ENCODE peak calls at places on chromosomes 16 and 17, in seven cellular contexts. K is psoas muscle, O is transverse colon, R is pancreas, C is stomach, I is aorta, M is Karpas-422. U is an unnamed sample.

GRCh38 chr16:57045694-57046381 is 46.5 kb upstream of the CPNE2 start:
- DNase-seq in K (peak; percentile 82), O (peak; percentile 57), R (peak; percentile 36), C (peak; percentile 32), I (peak; percentile 84), M (peak; percentile 91), U (peak; percentile 76)

GRCh38 chr16:637081-638018 is 1.2 kb upstream of the METTL26 start:
- DNase-seq in K (peak; percentile 96), O (peak; percentile 92), R (peak; percentile 89), C (peak; percentile 92), I (peak; percentile 93), M (no peak), U (peak; percentile 94)

GRCh38 chr17:58319181-58320162 is 9.1 kb downstream of the TSPOAP1 start:
- DNase-seq in K (peak; percentile 48), O (no peak), R (no peak), C (no peak), I (peak; percentile 24), M (no peak), U (no peak)

GRCh38 chr17:70478883-70479282 is 309.6 kb downstream of the KCNJ2 start:
- DNase-seq in K (peak; percentile 26), O (no peak), R (no peak), C (no peak), I (no peak), M (no peak), U (no peak)

GRCh38 chr17:61411114-61411943 is 11.7 kb downstream of the TBX2 start:
- DNase-seq in K (peak; percentile 67), O (peak; percentile 60), R (peak; percentile 29), C (peak; percentile 51), I (peak; percentile 77), M (no peak), U (peak; percentile 83)

GRCh38 chr17:17017343-17018014 is 24.8 kb upstream of the MPRIP start:
- DNase-seq in K (peak; percentile 32), O (no peak), R (no peak), C (no peak), I (no peak), M (no peak), U (no peak)

GRCh38 chr17:7047566-7047965 is 3.7 kb upstream of the SLC16A11 start:
- DNase-seq in K (no peak), O (no peak), R (no peak), C (no peak), I (no peak), M (no peak), U (no peak)

GRCh38 chr17:82920150-82920549 is 80.3 kb upstream of the ZNF750 start:
- DNase-seq in K (no peak), O (no peak), R (no peak), C (no peak), I (peak; percentile 14), M (no peak), U (no peak)

GRCh38 chr17:39027037-39027436 is 59.8 kb upstream of the FBXO47 start:
- DNase-seq in K (peak; percentile 91), O (peak; percentile 75), R (peak; percentile 84), C (peak; percentile 76), I (peak; percentile 68), M (no peak), U (peak; percentile 56)

GRCh38 chr17:260031-260791 is 78.8 kb upstream of the DOC2B start:
- DNase-seq in K (no peak), O (no peak), R (no peak), C (peak; percentile 19), I (no peak), M (no peak), U (no peak)

DNA sequence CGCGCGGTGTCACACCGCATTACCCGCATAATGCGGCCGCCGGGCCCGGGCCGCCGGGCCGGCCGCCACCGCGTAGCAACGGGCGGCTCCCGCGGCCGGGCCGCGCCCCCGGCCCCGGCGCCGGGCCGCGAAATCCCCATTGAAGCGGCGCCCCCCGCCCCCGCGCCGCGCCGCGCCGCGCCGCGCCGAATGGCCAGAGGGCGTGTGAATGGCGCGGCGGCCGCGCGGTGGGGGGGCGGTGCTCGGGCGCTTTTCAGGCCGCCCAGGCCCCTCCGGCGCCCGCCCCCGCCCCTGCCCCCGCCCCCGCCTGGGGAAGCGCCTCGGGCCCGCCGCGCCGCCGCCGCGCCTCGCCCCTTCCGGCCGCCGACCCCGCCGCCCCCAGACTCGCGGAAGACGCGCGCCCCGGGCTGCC is 46.9 kb downstream of the WNT3 start:
- DNase-seq in K (no peak), O (peak; percentile 37), R (no peak), C (peak; percentile 26), I (no peak), M (peak; percentile 70), U (peak; percentile 46)
- H3K27me3 ChIP-seq in K (no peaks in the 10 kb centered on the region), O (peaks cover 37% of the 10 kb centered on the region), R (no peaks in the 10 kb centered on the region), C (peaks cover 66% of the 10 kb centered on the region), I (no peaks in the 10 kb centered on the region), M (no peaks in the 10 kb centered on the region), U (no peaks in the 10 kb centered on the region)

GRCh38 chr17:68035523-68036303 is at the start of gene KPNA2:
- DNase-seq in K (peak; percentile 96), O (peak; percentile 94), R (peak; percentile 94), C (peak; percentile 90), I (peak; percentile 96), M (peak; percentile 99), U (peak; percentile 98)

GRCh38 chr17:68036304-68037147 is 991 bp downstream of the KPNA2 start:
- DNase-seq in K (no peak), O (no peak), R (no peak), C (no peak), I (no peak), M (no peak), U (no peak)

GRCh38 chr17:68034452-68034776 is 1.1 kb upstream of the KPNA2 start:
- DNase-seq in K (no peak), O (no peak), R (no peak), C (no peak), I (no peak), M (no peak), U (no peak)

GRCh38 chr17:68033636-68034451 is 1.7 kb upstream of the KPNA2 start:
- DNase-seq in K (no peak), O (no peak), R (no peak), C (no peak), I (no peak), M (no peak), U (peak; percentile 72)

DNA sequence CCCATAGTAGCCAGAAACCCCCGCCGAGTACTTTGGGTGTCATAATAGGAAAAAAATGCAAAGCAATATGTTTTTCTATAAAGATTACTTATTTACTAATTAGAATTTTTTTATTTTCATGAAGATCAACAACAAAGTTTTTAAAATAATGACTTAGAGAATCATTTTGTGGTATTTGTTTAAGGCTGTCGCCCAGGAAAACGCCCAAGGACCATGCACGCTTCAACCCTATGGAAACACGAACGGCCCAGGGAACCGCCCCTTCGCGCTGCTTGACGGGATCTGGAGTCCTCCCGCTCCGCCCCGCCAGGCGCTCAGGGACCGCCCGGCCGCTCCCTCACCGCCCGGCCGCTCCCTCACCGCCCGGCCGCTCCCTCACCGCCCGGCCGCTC is 408 bp upstream of the KPNA2 start:
- DNase-seq in K (peak; percentile 96), O (peak; percentile 95), R (peak; percentile 92), C (peak; percentile 94), I (peak; percentile 96), M (no peak), U (no peak)
- H3K4me3 ChIP-seq in K (peak overlapping the region; percentile 99), O (peak overlapping the region; percentile 1), R (no peak overlapping the region), C (peak overlapping the region; percentile 96), I (peak overlapping the region; percentile 60), M (peak overlapping the region; percentile 39), U (peak overlapping the region; percentile 21)

GRCh38 chr16:68646948-68647659 is 2.0 kb downstream of the CDH3 start:
- DNase-seq in K (no peak), O (no peak), R (no peak), C (no peak), I (no peak), M (no peak), U (no peak)
- H3K27me3 ChIP-seq in K (peaks cover 4% of the 10 kb centered on the region), O (peaks cover 74% of the 10 kb centered on the region), R (no peaks in the 10 kb centered on the region), C (peaks cover 80% of the 10 kb centered on the region), I (no peaks in the 10 kb centered on the region), M (no peaks in the 10 kb centered on the region), U (no peaks in the 10 kb centered on the region)

GRCh38 chr17:79802039-79802735 is 5.3 kb upstream of the CBX8 start:
- DNase-seq in K (no peak), O (no peak), R (no peak), C (no peak), I (no peak), M (no peak), U (no peak)

GRCh38 chr17:79800325-79801155 is 3.7 kb upstream of the CBX8 start:
- DNase-seq in K (no peak), O (peak; percentile 63), R (no peak), C (no peak), I (no peak), M (peak; percentile 88), U (peak; percentile 63)

GRCh38 chr17:79802736-79803420 is 6.0 kb upstream of the CBX8 start:
- DNase-seq in K (no peak), O (no peak), R (no peak), C (no peak), I (no peak), M (no peak), U (no peak)

GRCh38 chr17:79799538-79800324 is 2.9 kb upstream of the CBX8 start:
- DNase-seq in K (no peak), O (no peak), R (no peak), C (no peak), I (no peak), M (no peak), U (no peak)

GRCh38 chr17:79801156-79802038 is 4.5 kb upstream of the CBX8 start:
- DNase-seq in K (no peak), O (peak; percentile 55), R (no peak), C (peak; percentile 56), I (no peak), M (no peak), U (no peak)
- H3K4me3 ChIP-seq in K (no peak overlapping the region), O (peak overlapping the region; percentile 15), R (no peak overlapping the region), C (peak overlapping the region; percentile 14), I (no peak overlapping the region), M (peak overlapping the region; percentile 60), U (peak overlapping the region; percentile 22)

DNA sequence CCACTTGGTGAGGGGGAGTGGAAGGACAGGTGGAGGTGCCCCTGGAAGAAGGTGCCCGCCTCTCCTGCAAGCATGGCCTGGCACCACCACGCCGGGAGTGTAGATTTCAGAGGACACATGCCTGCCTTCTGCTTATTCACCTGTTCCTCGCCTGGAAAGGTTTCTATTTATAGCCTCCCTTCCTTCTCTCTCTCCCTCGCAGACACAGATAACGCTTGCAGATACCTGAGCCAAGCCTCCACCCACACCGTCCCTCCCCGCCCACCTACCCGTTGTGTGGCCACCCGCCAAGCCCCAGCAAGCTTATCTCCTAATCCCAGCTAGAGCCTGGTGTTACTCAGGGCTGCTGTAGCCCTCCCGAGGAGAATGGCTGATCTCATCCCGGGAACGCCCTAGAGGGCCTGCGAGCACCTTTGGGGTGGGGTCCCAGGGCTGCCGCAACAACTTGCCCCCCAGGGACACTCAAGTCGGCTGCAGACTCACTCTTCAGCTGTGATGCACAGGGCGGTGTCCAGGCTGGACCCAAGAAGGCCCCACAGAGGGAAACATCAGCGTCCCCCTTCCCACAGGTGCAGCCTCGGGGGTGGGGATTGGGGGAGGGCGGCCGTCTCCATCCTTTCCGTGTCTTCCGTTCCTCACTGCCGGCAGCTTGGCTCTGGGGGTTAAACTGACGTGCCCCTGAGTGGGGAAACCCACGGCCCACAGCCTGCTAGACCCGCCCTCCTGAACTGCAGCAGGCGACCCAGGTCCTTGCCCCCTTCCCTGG is 1.9 kb upstream of the SNAI3 start:
- DNase-seq in K (no peak), O (peak; percentile 40), R (peak; percentile 93), C (peak; percentile 92), I (no peak), M (no peak), U (no peak)
- H3K27me3 ChIP-seq in K (no peaks in the 10 kb centered on the region), O (peaks cover 70% of the 10 kb centered on the region), R (no peaks in the 10 kb centered on the region), C (peaks cover 92% of the 10 kb centered on the region), I (no peaks in the 10 kb centered on the region), M (no peaks in the 10 kb centered on the region), U (peaks cover 10% of the 10 kb centered on the region)